ENCODE peak calls at places on chromosomes 1 and 21, in ten cellular contexts. A is OCI-LY7, G is endothelial cell, D is lower lobe of right lung, J is GM12864, U is psoas muscle, B is pancreas, W is AG04450, L is epithelial cell of esophagus, E is BE2C. H is an unnamed sample.

GRCh38 chr1:209416009-209416408 is 167.5 kb upstream of the CAMK1G start:
- DNase-seq in E (no peak), J (no peak), D (no peak), B (no peak), A (no peak), U (no peak), G (no peak), L (peak; percentile 100), W (peak; percentile 42), H (no peak)

GRCh38 chr21:39114871-39115658 is 68.2 kb downstream of the PSMG1 start:
- DNase-seq in L (peak; percentile 39), G (no peak), J (no peak), W (no peak), B (no peak), E (no peak), U (no peak), A (no peak), D (no peak), H (no peak)

GRCh38 chr1:235781807-235782206 is 84.9 kb downstream of the LYST start:
- DNase-seq in D (no peak), W (no peak), B (no peak), U (no peak), E (no peak), L (no peak), G (no peak), A (no peak), J (no peak), H (no peak)

GRCh38 chr1:27795601-27796000 is 22.6 kb downstream of the STX12 start:
- DNase-seq in B (no peak), W (no peak), A (no peak), G (no peak), L (no peak), E (no peak), U (no peak), J (no peak), D (no peak), H (no peak)

GRCh38 chr1:14724234-14724633 is 125.7 kb downstream of the KAZN start:
- DNase-seq in A (no peak), E (no peak), L (peak; percentile 42), D (no peak), G (no peak), W (no peak), U (no peak), B (no peak), J (no peak), H (no peak)

GRCh38 chr1:115286431-115287205 is 51.4 kb downstream of the NGF start:
- DNase-seq in A (no peak), D (no peak), U (no peak), E (no peak), J (no peak), G (no peak), W (no peak), B (no peak), L (no peak), H (no peak)

GRCh38 chr1:101235696-101236545 is 898 bp upstream of the S1PR1 start:
- DNase-seq in E (peak; percentile 46), A (peak; percentile 41), L (peak; percentile 36), D (peak; percentile 65), G (peak; percentile 59), W (no peak), B (peak; percentile 75), J (peak; percentile 95), U (peak; percentile 61), H (peak; percentile 40)

GRCh38 chr1:43194509-43194908 is 22.4 kb downstream of the CFAP57 start:
- DNase-seq in J (no peak), A (no peak), B (no peak), D (no peak), G (no peak), E (no peak), U (no peak), W (no peak), L (no peak), H (no peak)

GRCh38 chr1:5567839-5568238 is 424.4 kb downstream of the NPHP4 start:
- DNase-seq in W (no peak), D (no peak), J (no peak), L (no peak), G (no peak), E (no peak), U (no peak), A (no peak), B (no peak), H (no peak)

GRCh38 chr1:153608742-153609584 is 4.0 kb downstream of the S100A16 start:
- DNase-seq in U (peak; percentile 90), E (no peak), L (peak; percentile 96), G (peak; percentile 80), W (no peak), B (no peak), D (peak; percentile 89), A (no peak), J (no peak), H (peak; percentile 60)

GRCh38 chr1:217140041-217140901 is 417.0 kb upstream of the ESRRG start:
- DNase-seq in U (no peak), J (no peak), E (no peak), G (no peak), A (no peak), L (no peak), B (peak; percentile 31), D (no peak), W (no peak), H (peak; percentile 50)

GRCh38 chr1:125086611-125087010 is 3901.8 kb downstream of the SRGAP2C start:
- DNase-seq in B (peak; percentile 25), W (no peak), G (no peak), U (peak; percentile 26), J (no peak), L (no peak), A (no peak), D (no peak), E (no peak), H (no peak)

GRCh38 chr1:65310078-65310587 is 790 bp downstream of the DNAJC6 start:
- DNase-seq in B (no peak), J (no peak), L (no peak), W (no peak), E (peak; percentile 70), D (no peak), U (no peak), G (no peak), A (no peak), H (peak; percentile 85)

DNA sequence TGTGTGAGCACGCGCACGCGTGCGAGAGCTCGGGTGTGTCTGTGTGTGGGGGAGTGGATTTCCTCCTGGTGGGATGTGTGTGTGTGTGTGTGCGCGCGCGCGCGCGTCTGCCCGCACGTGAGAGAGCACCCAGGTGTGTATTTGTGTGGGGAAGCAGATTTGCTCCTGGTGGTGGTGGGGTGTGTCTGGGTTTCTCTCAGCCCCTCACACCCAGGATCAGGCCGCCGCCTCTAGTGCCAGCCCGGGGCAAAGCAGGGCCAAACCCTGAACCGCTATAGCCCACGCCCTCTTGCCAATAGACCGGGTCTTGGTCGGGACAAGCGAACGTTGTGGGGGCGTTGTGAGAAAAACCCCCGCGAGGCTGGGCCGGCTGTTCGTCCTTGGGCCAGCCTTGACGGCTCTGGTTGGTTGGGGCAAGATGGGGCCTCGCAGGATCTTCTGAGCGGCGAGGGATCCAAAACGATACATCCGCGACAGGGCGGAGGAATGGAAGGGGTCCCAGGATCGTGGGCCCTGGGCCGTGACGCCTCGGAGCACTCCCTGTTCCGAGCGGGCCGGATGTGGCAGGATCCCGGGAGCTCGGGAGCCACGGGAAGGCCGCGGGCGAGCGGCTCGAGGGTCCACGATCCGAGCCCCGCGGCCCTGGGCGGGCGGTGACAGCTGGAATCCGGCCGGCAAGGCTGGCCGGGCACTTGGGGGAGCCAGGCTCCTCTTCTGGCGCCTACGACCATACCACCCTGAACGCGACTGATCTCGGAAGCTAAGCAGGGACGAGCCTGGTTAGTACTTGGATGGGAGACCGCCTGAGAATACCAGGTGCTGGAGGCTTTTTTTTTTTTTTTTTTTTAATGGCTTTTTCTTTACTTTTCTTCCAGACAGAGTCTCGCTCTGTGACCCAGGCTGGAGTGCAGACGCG is 68.2 kb downstream of the RNF187 start:
- DNase-seq in L (no peak), G (no peak), U (no peak), B (peak; percentile 66), W (no peak), E (peak; percentile 46), A (peak; percentile 11), D (no peak), J (no peak), H (no peak)
- TF ChIP-seq CTCF in L (no peak), G (no peak), U (no peak), B (no peak), W (no peak), E (no peak), A (no peak), D (no peak), J (no peak), H (no peak)

DNA sequence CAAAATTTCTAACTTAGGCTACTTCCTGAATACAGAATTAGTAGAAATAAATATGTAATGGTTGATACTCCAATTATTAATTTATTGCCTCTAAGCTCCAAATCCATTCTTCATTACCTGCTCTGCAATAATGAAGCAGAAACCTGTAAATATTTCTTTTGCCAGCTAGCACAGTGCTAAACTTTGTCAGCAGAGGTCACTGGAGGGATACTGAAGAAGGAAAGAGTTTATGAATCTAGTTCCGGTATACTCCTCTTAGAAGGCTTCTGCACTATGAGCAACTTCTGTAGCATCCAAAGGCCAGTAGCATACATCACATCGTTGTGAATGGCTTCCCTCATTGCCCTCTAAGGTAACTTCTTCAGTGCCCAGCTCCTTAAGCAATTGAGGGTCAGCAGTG is 81.0 kb upstream of the LHX8 start:
- DNase-seq in D (no peak), W (no peak), J (no peak), L (peak; percentile 48), A (no peak), U (no peak), G (no peak), B (no peak), E (no peak), H (no peak)
- TF ChIP-seq CTCF in D (no peak), W (no peak), J (no peak), L (peak; percentile 57), A (no peak), U (no peak), G (no peak), B (no peak), E (peak; percentile 37), H (no peak)

DNA sequence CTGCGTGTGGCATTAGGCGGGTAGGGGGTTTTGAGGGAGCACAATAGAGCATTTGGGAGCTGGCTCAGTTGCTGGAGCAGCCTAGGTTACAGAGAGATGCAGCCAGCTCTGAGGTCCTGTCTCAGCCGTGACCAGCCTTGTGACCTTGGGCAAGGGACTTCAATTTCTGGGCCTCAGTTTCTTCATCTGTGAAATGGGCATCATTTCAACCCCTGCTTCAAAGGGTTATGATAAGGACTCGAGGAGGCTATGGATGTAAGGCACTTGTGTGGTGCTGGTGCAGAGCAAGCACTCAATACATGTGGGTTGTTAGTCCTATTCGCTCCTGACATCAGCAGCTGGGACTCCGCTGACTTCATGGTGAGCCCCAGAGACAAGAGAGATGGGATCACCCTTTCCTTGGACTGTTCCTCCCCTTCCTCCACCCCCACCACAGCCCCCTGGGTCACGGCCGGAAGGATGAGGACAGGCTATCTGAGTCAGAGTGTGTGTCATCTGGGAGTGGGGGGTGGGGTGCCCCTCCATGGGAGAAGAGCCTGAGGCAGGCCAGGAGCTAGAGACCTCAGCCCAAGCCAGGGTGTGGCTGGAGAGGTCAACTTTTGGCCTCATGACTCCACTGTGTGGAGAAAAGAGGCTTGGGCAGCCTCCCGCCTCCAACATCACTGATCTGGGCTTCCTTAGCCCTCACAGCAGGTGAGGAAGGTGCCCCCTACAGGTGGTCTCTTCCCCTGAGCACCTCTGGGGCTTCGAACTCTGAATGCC is 71.4 kb upstream of the ZBTB40 start:
- DNase-seq in L (peak; percentile 33), J (no peak), E (no peak), D (no peak), W (no peak), A (no peak), G (no peak), U (peak; percentile 65), B (no peak), H (no peak)
- TF ChIP-seq CTCF in L (no peak), J (peak; percentile 13), E (no peak), D (no peak), W (no peak), A (no peak), G (no peak), U (no peak), B (no peak), H (no peak)

GRCh38 chr1:33624991-33625870 is 152.8 kb downstream of the ZSCAN20 start:
- DNase-seq in U (no peak), W (no peak), B (no peak), E (no peak), G (no peak), D (no peak), A (no peak), J (no peak), L (no peak), H (no peak)
- TF ChIP-seq CTCF in U (no peak), W (peak; percentile 28), B (no peak), E (peak; percentile 28), G (peak; percentile 57), D (no peak), A (peak; percentile 72), J (peak; percentile 65), L (no peak), H (peak; percentile 63)

H was measured in glutamatergic neuron.